ENCODE peak calls at places on chromosomes 5 and 9, in four cellular contexts. K is body of pancreas, U is adrenal gland, Q is stomach. Z is an unnamed sample.

GRCh38 chr5:61322738-61323429 is 9.2 kb upstream of the ZSWIM6 start:
- DNase-seq in K (no peak), U (no peak), Q (peak), Z (no peak)

GRCh38 chr9:126290871-126291270 is 35.8 kb upstream of the MVB12B start:
- DNase-seq in K (no peak), U (no peak), Q (no peak), Z (no peak)

GRCh38 chr9:121197135-121197534 is 4.5 kb downstream of the RAB14 start:
- DNase-seq in K (no peak), U (no peak), Q (no peak), Z (no peak)

GRCh38 chr9:38362912-38363588 is 29.5 kb upstream of the ALDH1B1 start:
- DNase-seq in Q (peak), U (peak), K (peak), Z (peak)

GRCh38 chr9:97863314-97863713 is 10.3 kb downstream of the FOXE1 start:
- DNase-seq in U (no peak), Q (no peak), K (no peak), Z (no peak)

GRCh38 chr9:37947987-37948386 is 44.1 kb upstream of the SLC25A51 start:
- DNase-seq in K (no peak), U (no peak), Q (no peak), Z (no peak)

GRCh38 chr9:121233906-121234901 is 32.5 kb upstream of the RAB14 start:
- DNase-seq in Q (no peak), K (no peak), U (no peak), Z (no peak)

GRCh38 chr5:111930905-111931461 is 174.0 kb upstream of the NREP start:
- DNase-seq in K (no peak), U (no peak), Q (no peak), Z (no peak)

GRCh38 chr5:8522635-8523034 is 653.7 kb downstream of the MTRR start:
- DNase-seq in Q (no peak), K (no peak), U (no peak), Z (no peak)

GRCh38 chr9:893843-894420 is 52.4 kb downstream of the DMRT1 start:
- DNase-seq in Q (peak), K (peak), U (peak), Z (no peak)

GRCh38 chr5:11801061-11801460 is 103.2 kb downstream of the CTNND2 start:
- DNase-seq in K (no peak), Q (no peak), U (no peak), Z (no peak)

GRCh38 chr5:124649548-124650501 is 96.6 kb downstream of the ZNF608 start:
- DNase-seq in U (peak), K (peak), Q (peak), Z (peak)

GRCh38 chr5:104119529-104119928 is 556.9 kb upstream of the NUDT12 start:
- DNase-seq in K (no peak), U (no peak), Q (no peak), Z (no peak)

GRCh38 chr9:127346584-127346983 is 50.4 kb upstream of the SLC2A8 start:
- DNase-seq in U (no peak), Q (peak), K (no peak), Z (no peak)

GRCh38 chr9:35415769-35416427 is 74.0 kb upstream of the RUSC2 start:
- DNase-seq in U (no peak), Q (no peak), K (no peak), Z (no peak)

GRCh38 chr9:69605406-69605805 is 66.8 kb downstream of the APBA1 start:
- DNase-seq in U (no peak), K (no peak), Q (no peak), Z (no peak)

GRCh38 chr5:15383469-15383868 is 116.5 kb upstream of the FBXL7 start:
- DNase-seq in U (no peak), Q (no peak), K (no peak), Z (no peak)

GRCh38 chr5:167918492-167919267 is 372.8 kb upstream of the WWC1 start:
- DNase-seq in Q (no peak), U (no peak), K (no peak), Z (no peak)

GRCh38 chr5:9898319-9898718 is 268.2 kb upstream of the TAS2R1 start:
- DNase-seq in U (peak), K (peak), Q (no peak), Z (no peak)

GRCh38 chr9:99632349-99633038 is 189.2 kb upstream of the NR4A3 start:
- DNase-seq in U (no peak), K (no peak), Q (no peak), Z (no peak)

GRCh38 chr9:89154218-89154617 is 24.4 kb downstream of the SHC3 start:
- DNase-seq in K (no peak), U (no peak), Q (no peak), Z (no peak)

GRCh38 chr5:57832873-57833272 is 350.3 kb upstream of the ACTBL2 start:
- DNase-seq in Q (no peak), U (no peak), K (no peak), Z (no peak)

GRCh38 chr5:62111428-62111827 is 194.6 kb upstream of the KIF2A start:
- DNase-seq in Q (no peak), U (no peak), K (no peak), Z (no peak)

GRCh38 chr5:158284242-158284641 is 425.3 kb upstream of the CLINT1 start:
- DNase-seq in K (no peak), U (no peak), Q (no peak), Z (no peak)

GRCh38 chr5:155587458-155587857 is 573.9 kb downstream of the KIF4B start:
- DNase-seq in Q (no peak), K (no peak), U (no peak), Z (no peak)

GRCh38 chr9:18666348-18666747 is 192.4 kb downstream of the ADAMTSL1 start:
- DNase-seq in Q (no peak), K (no peak), U (no peak), Z (no peak)

GRCh38 chr9:34783951-34784487 is 74.1 kb upstream of the CCL21 start:
- DNase-seq in K (no peak), U (no peak), Q (no peak), Z (no peak)

GRCh38 chr5:156094001-156094400 is 233.0 kb upstream of the SGCD start:
- DNase-seq in Q (no peak), K (no peak), U (no peak), Z (peak)

GRCh38 chr5:122507581-122507980 is 195.5 kb downstream of the SNCAIP start:
- DNase-seq in U (no peak), Q (no peak), K (no peak), Z (no peak)

GRCh38 chr5:98173334-98173733 is 600.1 kb upstream of the RGMB start:
- DNase-seq in Q (no peak), U (no peak), K (no peak), Z (no peak)

GRCh38 chr5:10621837-10622236 is 58.0 kb downstream of the ANKRD33B start:
- DNase-seq in Q (no peak), U (no peak), K (no peak), Z (no peak)

GRCh38 chr5:86878250-86878649 is 260.5 kb downstream of the COX7C start:
- DNase-seq in Q (no peak), K (no peak), U (no peak), Z (no peak)

GRCh38 chr9:37678789-37679273 is 28.1 kb downstream of the FRMPD1 start:
- DNase-seq in U (no peak), K (no peak), Q (no peak), Z (no peak)

GRCh38 chr9:116437411-116438370 is 249.4 kb upstream of the TRIM32 start:
- DNase-seq in K (no peak), U (peak), Q (no peak), Z (no peak)

GRCh38 chr9:79384506-79384905 is 187.3 kb upstream of the TLE4 start:
- DNase-seq in U (no peak), K (no peak), Q (no peak), Z (no peak)

GRCh38 chr5:74212336-74212735 is 428.2 kb downstream of the ENC1 start:
- DNase-seq in U (no peak), K (peak), Q (no peak), Z (no peak)

GRCh38 chr9:128203024-128203841 is at the start of gene DNM1:
- DNase-seq in Q (peak), K (peak), U (no peak), Z (peak)

DNA sequence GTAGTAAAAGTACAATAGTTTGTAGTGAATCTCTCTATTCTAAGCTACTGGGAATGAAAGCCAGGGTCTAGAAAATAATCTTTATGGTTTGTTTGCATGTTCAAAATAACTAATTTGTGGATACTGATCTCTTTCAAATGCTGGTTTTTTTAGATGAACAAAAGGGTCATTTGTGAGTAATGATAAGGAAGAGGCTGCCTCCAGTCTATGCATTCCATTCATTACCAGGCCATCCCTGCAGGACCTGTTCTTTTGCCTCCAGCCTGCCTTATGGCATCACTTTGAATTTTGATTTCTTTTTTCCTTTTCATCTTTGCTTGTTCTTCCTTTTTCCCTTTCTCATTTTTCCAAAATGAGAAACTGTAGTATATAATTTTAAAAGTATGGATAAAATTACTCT is 312.3 kb downstream of the CWC27 start:
- DNase-seq in Q (no peak), U (no peak), K (no peak), Z (no peak)
- TF ChIP-seq POLR2A in Q (no peak), U (no peak), K (no peak), Z (no peak)

DNA sequence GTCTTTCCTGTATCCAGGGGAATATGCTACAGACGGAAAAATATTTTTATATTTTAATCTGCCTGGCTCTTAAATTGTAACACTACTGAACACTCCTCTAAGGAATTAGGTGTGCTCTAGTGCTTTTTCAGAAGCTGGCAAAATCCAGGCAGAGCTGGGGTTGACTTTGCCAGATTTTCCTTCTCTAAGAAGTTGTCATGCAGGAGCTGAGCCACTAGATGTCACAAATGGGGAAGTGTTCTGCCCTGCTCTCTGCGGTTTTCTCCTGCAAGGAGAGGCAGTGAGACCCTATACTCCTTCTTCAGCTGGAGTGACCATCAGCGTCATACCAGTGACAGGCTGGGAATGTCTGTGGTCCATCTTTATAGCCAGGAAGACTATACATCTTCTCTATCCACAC is 112.5 kb downstream of the HAPLN1 start:
- DNase-seq in U (peak), K (peak), Q (peak), Z (no peak)
- TF ChIP-seq CTCF in U (peak), K (peak), Q (peak), Z (peak)

GRCh38 chr5:55177078-55177477 is 4.1 kb upstream of the CDC20B start:
- DNase-seq in K (no peak), Q (no peak), U (no peak), Z (no peak)

GRCh38 chr5:55173696-55174101 is 722 bp upstream of the CDC20B start:
- DNase-seq in Q (no peak), U (no peak), K (peak), Z (no peak)

GRCh38 chr5:55175781-55176175 is 2.8 kb upstream of the CDC20B start:
- DNase-seq in K (no peak), Q (no peak), U (no peak), Z (no peak)

GRCh38 chr5:55172937-55173695 is at the start of gene CDC20B:
- DNase-seq in Q (peak), K (peak), U (peak), Z (peak)

GRCh38 chr5:55176176-55176818 is 3.3 kb upstream of the CDC20B start:
- DNase-seq in K (peak), Q (peak), U (no peak), Z (peak)
- TF ChIP-seq POLR2A in K (no peak), Q (no peak), U (no peak), Z (no peak)

DNA sequence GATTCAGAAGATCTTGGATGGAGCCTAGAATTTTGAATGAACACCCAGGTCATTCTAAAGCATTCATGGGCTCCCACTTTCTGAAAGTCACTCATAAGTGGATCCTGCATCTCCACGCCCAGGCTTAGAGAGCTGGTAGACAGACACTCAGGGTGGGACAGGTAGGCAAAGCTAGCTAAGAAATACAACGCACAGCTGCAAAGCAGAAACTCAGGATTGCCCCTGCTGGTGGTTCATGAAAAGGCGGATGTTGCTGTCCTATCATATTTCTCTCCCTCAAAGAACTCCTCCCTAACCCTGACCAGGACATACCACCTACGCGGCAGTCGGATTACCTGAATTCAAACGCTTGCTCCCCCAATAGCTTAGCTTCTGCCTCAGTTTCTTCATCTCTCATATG is 226.5 kb downstream of the GLIS3 start:
- DNase-seq in K (no peak), U (no peak), Q (no peak), Z (no peak)
- TF ChIP-seq CTCF in K (no peak), U (peak), Q (no peak), Z (no peak)

GRCh38 chr5:132644177-132644576 is 13.8 kb upstream of the IL13 start:
- DNase-seq in Q (no peak), U (no peak), K (no peak), Z (no peak)

GRCh38 chr5:132641841-132642240 is 16.1 kb upstream of the IL13 start:
- DNase-seq in K (no peak), Q (no peak), U (no peak), Z (no peak)

GRCh38 chr5:132640613-132641012 is 17.4 kb upstream of the IL13 start:
- DNase-seq in U (no peak), Q (no peak), K (no peak), Z (no peak)

GRCh38 chr5:132639706-132640130 is 18.3 kb upstream of the IL13 start:
- DNase-seq in Q (no peak), K (no peak), U (no peak), Z (no peak)

DNA sequence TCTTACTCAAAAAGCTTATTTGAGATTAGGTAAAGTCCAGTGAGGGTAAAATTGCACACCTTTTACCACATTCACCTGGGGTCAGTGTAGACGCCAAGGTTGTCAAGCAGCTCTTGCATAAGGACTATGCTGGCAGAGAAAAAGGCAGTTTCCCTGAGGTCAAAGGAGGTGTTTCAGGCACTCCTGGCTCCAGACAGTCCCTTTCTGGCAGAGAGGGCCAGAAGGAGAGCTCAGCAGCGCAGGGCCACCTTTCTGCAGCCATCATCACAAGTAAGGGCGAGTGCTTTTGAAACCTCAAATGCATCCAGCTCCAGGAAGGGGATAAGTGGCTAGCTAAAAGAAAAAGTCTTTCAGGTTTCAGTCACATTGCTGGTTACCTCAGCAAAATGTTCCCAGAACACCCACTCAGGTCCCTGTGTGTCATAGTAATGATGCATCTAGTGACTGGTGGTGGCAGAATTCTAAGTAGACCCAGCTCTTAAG is 16.7 kb upstream of the IL13 start:
- DNase-seq in U (no peak), K (no peak), Q (no peak), Z (no peak)
- TF ChIP-seq POLR2A in U (no peak), K (no peak), Q (no peak), Z (no peak)

GRCh38 chr5:7017004-7017770 is 304.0 kb downstream of the TENT4A start:
- DNase-seq in K (no peak), U (no peak), Q (no peak), Z (no peak)

GRCh38 chr5:7015586-7016256 is 302.5 kb downstream of the TENT4A start:
- DNase-seq in U (peak), K (no peak), Q (no peak), Z (no peak)

GRCh38 chr5:7018144-7018543 is 304.9 kb downstream of the TENT4A start:
- DNase-seq in K (no peak), Q (no peak), U (no peak), Z (no peak)

GRCh38 chr5:7018601-7019000 is 305.4 kb downstream of the TENT4A start:
- DNase-seq in K (no peak), U (no peak), Q (no peak), Z (no peak)
- TF ChIP-seq CTCF in K (no peak), U (no peak), Q (no peak), Z (no peak)

GRCh38 chr5:88263349-88263748 is 5.3 kb downstream of the TMEM161B start:
- DNase-seq in U (no peak), Q (no peak), K (no peak), Z (no peak)

GRCh38 chr5:88269222-88269771 is 652 bp upstream of the TMEM161B start:
- DNase-seq in U (no peak), Q (no peak), K (peak), Z (no peak)

DNA sequence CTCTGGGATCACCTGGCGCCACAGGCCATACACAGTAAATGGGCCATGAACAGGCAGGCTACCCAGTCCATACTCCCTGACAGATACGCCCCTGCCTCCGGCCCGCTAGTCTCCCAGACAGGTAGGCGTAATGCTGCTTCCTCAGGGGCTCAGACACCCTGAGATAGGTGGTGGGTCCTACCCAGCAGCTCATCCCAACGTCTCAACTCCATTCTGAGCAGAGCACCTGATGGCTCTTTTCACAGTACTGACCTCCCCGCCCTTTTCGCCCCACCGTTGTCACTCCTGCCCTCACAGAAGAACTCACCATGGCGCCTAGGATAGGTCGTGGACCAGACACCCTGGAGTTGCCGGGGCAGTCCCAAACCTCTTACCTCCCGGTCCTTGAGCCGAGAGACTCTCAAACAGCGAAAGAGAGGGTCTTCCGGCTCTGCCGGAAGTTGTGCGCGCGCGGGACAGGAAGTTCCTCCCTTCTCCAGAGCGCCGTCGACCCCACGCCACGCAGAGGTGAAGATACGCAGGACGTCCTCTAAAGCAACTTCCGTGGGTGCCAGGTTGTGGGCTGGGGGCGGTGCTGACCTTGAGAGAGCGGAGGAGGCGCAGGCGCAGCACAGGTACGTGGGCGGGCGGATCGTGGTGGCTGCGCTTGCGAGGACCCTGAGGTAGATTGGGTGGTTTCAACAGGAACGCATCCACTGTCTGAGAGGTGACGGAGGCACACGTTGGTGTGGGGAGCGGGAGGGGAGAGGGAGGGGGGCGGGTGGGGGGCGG is at the start of gene TMEM161B:
- DNase-seq in U (peak), Q (peak), K (peak), Z (peak)
- TF ChIP-seq POLR2A in U (peak), Q (no peak), K (peak), Z (peak)

DNA sequence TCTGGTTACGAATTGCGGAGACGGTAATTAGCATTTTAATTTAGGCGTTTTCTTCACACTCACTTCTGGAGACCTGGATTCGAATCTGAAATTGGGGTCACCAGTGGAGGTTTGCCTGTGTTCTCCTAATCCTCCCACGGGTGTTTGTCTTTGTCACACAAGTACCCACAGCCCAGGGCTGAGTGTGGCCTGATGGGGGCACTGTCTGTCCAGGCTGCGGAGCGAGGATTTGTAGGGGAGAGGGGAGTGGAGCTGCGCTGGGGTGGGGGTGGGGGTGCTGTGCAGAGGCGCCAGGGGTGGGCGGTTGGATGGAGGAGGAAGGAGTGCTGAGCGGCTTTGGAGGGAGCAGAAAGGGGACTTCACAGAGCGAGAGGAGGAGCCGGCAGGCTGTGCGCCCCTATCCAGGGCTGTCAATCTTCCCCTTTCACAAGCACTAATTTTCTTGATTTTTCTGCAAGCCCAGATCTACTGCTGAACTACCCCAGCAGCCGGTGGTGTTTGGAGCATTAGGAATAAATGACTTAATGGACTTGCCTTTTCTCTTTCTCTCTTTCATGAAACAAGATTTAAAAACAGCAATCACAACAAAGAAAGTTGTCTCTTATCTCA is 53.1 kb downstream of the TSPAN17 start:
- DNase-seq in U (no peak), Q (no peak), K (no peak), Z (no peak)
- TF ChIP-seq CTCF in U (no peak), Q (no peak), K (no peak), Z (peak)